ENCODE peak calls at places on chromosomes 4 and X, in eight cellular contexts. One of them, this sample, is unnamed.

GRCh38 chr4:159837071-159837470 is 734.2 kb downstream of the RAPGEF2 start:
- DNase-seq in esophagus squamous epithelium: no peak
- DNase-seq in body of pancreas: no peak
- DNase-seq in heart right ventricle: no peak
- DNase-seq in hepatocyte: no peak
- DNase-seq in tibial nerve: no peak
- DNase-seq in neural progenitor cell: no peak
- DNase-seq in aorta: no peak
- DNase-seq in this sample: no peak

GRCh38 chr4:57635900-57636299 is 525.7 kb upstream of the IGFBP7 start:
- DNase-seq in esophagus squamous epithelium: no peak
- DNase-seq in body of pancreas: no peak
- DNase-seq in heart right ventricle: no peak
- DNase-seq in hepatocyte: no peak
- DNase-seq in tibial nerve: no peak
- DNase-seq in neural progenitor cell: no peak
- DNase-seq in aorta: no peak
- DNase-seq in this sample: no peak

GRCh38 chrX:42273387-42273786 is 350.0 kb upstream of the CASK start:
- DNase-seq in esophagus squamous epithelium: no peak
- DNase-seq in body of pancreas: no peak
- DNase-seq in heart right ventricle: no peak
- DNase-seq in hepatocyte: no peak
- DNase-seq in tibial nerve: no peak
- DNase-seq in neural progenitor cell: no peak
- DNase-seq in aorta: no peak
- DNase-seq in this sample: no peak

GRCh38 chr4:128608006-128608405 is 201.5 kb upstream of the JADE1 start:
- DNase-seq in esophagus squamous epithelium: no peak
- DNase-seq in body of pancreas: no peak
- DNase-seq in heart right ventricle: no peak
- DNase-seq in hepatocyte: no peak
- DNase-seq in tibial nerve: no peak
- DNase-seq in neural progenitor cell: no peak
- DNase-seq in aorta: no peak
- DNase-seq in this sample: no peak

GRCh38 chrX:130174051-130174704 is 2.4 kb downstream of the RAB33A start:
- DNase-seq in esophagus squamous epithelium: no peak
- DNase-seq in body of pancreas: no peak
- DNase-seq in heart right ventricle: peak; percentile 38
- DNase-seq in hepatocyte: no peak
- DNase-seq in tibial nerve: no peak
- DNase-seq in neural progenitor cell: no peak
- DNase-seq in aorta: peak; percentile 50
- DNase-seq in this sample: no peak

GRCh38 chrX:117839544-117839943 is 277.1 kb downstream of the KLHL13 start:
- DNase-seq in esophagus squamous epithelium: no peak
- DNase-seq in body of pancreas: no peak
- DNase-seq in heart right ventricle: no peak
- DNase-seq in hepatocyte: no peak
- DNase-seq in tibial nerve: no peak
- DNase-seq in neural progenitor cell: no peak
- DNase-seq in aorta: no peak
- DNase-seq in this sample: no peak

GRCh38 chrX:74420194-74421035 is 878 bp upstream of the SLC16A2 start:
- DNase-seq in esophagus squamous epithelium: no peak
- DNase-seq in body of pancreas: peak; percentile 63
- DNase-seq in heart right ventricle: peak; percentile 62
- DNase-seq in hepatocyte: peak; percentile 67
- DNase-seq in tibial nerve: peak; percentile 35
- DNase-seq in neural progenitor cell: peak; percentile 78
- DNase-seq in aorta: peak; percentile 85
- DNase-seq in this sample: peak; percentile 19

GRCh38 chr4:113292371-113293042 is 243.1 kb downstream of the ANK2 start:
- DNase-seq in esophagus squamous epithelium: no peak
- DNase-seq in body of pancreas: no peak
- DNase-seq in heart right ventricle: peak; percentile 53
- DNase-seq in hepatocyte: peak; percentile 26
- DNase-seq in tibial nerve: no peak
- DNase-seq in neural progenitor cell: peak; percentile 92
- DNase-seq in aorta: peak; percentile 59
- DNase-seq in this sample: peak; percentile 5

GRCh38 chr4:82613111-82613510 is 51.3 kb upstream of the TMEM150C start:
- DNase-seq in esophagus squamous epithelium: no peak
- DNase-seq in body of pancreas: no peak
- DNase-seq in heart right ventricle: no peak
- DNase-seq in hepatocyte: no peak
- DNase-seq in tibial nerve: no peak
- DNase-seq in neural progenitor cell: no peak
- DNase-seq in aorta: no peak
- DNase-seq in this sample: peak; percentile 78

GRCh38 chr4:94305468-94306225 is 37.0 kb downstream of the HPGDS start:
- DNase-seq in esophagus squamous epithelium: no peak
- DNase-seq in body of pancreas: no peak
- DNase-seq in heart right ventricle: no peak
- DNase-seq in hepatocyte: no peak
- DNase-seq in tibial nerve: no peak
- DNase-seq in neural progenitor cell: no peak
- DNase-seq in aorta: no peak
- DNase-seq in this sample: no peak

GRCh38 chrX:45524296-45524695 is 323.6 kb upstream of the DIPK2B start:
- DNase-seq in esophagus squamous epithelium: no peak
- DNase-seq in body of pancreas: no peak
- DNase-seq in heart right ventricle: no peak
- DNase-seq in hepatocyte: no peak
- DNase-seq in tibial nerve: no peak
- DNase-seq in neural progenitor cell: no peak
- DNase-seq in aorta: no peak
- DNase-seq in this sample: no peak

GRCh38 chr4:188780686-188781085 is 641.4 kb downstream of the TRIML1 start:
- DNase-seq in esophagus squamous epithelium: no peak
- DNase-seq in body of pancreas: no peak
- DNase-seq in heart right ventricle: no peak
- DNase-seq in hepatocyte: no peak
- DNase-seq in tibial nerve: no peak
- DNase-seq in neural progenitor cell: no peak
- DNase-seq in aorta: no peak
- DNase-seq in this sample: no peak

GRCh38 chr4:35252866-35253265 is 991.4 kb downstream of the ARAP2 start:
- DNase-seq in esophagus squamous epithelium: no peak
- DNase-seq in body of pancreas: no peak
- DNase-seq in heart right ventricle: no peak
- DNase-seq in hepatocyte: no peak
- DNase-seq in tibial nerve: no peak
- DNase-seq in neural progenitor cell: no peak
- DNase-seq in aorta: no peak
- DNase-seq in this sample: no peak

GRCh38 chrX:17876135-17876534 is 15.0 kb upstream of the RAI2 start:
- DNase-seq in esophagus squamous epithelium: no peak
- DNase-seq in body of pancreas: no peak
- DNase-seq in heart right ventricle: no peak
- DNase-seq in hepatocyte: no peak
- DNase-seq in tibial nerve: no peak
- DNase-seq in neural progenitor cell: peak; percentile 15
- DNase-seq in aorta: no peak
- DNase-seq in this sample: peak; percentile 4

GRCh38 chrX:38806054-38806389 is 4.8 kb downstream of the MID1IP1 start:
- DNase-seq in esophagus squamous epithelium: no peak
- DNase-seq in body of pancreas: no peak
- DNase-seq in heart right ventricle: no peak
- DNase-seq in hepatocyte: no peak
- DNase-seq in tibial nerve: no peak
- DNase-seq in neural progenitor cell: no peak
- DNase-seq in aorta: no peak
- DNase-seq in this sample: no peak

GRCh38 chrX:19723427-19723826 is 164.0 kb downstream of the SH3KBP1 start:
- DNase-seq in esophagus squamous epithelium: no peak
- DNase-seq in body of pancreas: no peak
- DNase-seq in heart right ventricle: no peak
- DNase-seq in hepatocyte: no peak
- DNase-seq in tibial nerve: no peak
- DNase-seq in neural progenitor cell: no peak
- DNase-seq in aorta: no peak
- DNase-seq in this sample: no peak

GRCh38 chr4:158758703-158759102 is 10.1 kb upstream of the FNIP2 start:
- DNase-seq in esophagus squamous epithelium: no peak
- DNase-seq in body of pancreas: no peak
- DNase-seq in heart right ventricle: no peak
- DNase-seq in hepatocyte: no peak
- DNase-seq in tibial nerve: no peak
- DNase-seq in neural progenitor cell: no peak
- DNase-seq in aorta: no peak
- DNase-seq in this sample: no peak

GRCh38 chr4:123477804-123478209 is 81.2 kb downstream of the SPRY1 start:
- DNase-seq in esophagus squamous epithelium: no peak
- DNase-seq in body of pancreas: no peak
- DNase-seq in heart right ventricle: peak; percentile 27
- DNase-seq in hepatocyte: no peak
- DNase-seq in tibial nerve: no peak
- DNase-seq in neural progenitor cell: no peak
- DNase-seq in aorta: peak; percentile 62
- DNase-seq in this sample: peak; percentile 56

GRCh38 chr4:866761-867390 is 40.9 kb upstream of the CPLX1 start:
- DNase-seq in esophagus squamous epithelium: no peak
- DNase-seq in body of pancreas: no peak
- DNase-seq in heart right ventricle: no peak
- DNase-seq in hepatocyte: no peak
- DNase-seq in tibial nerve: no peak
- DNase-seq in neural progenitor cell: no peak
- DNase-seq in aorta: no peak
- DNase-seq in this sample: no peak

GRCh38 chrX:103818844-103819243 is 13.2 kb downstream of the RAB9B start:
- DNase-seq in esophagus squamous epithelium: no peak
- DNase-seq in body of pancreas: no peak
- DNase-seq in heart right ventricle: no peak
- DNase-seq in hepatocyte: peak; percentile 11
- DNase-seq in tibial nerve: no peak
- DNase-seq in neural progenitor cell: no peak
- DNase-seq in aorta: no peak
- DNase-seq in this sample: peak; percentile 44

GRCh38 chrX:121333942-121334341 is 286.5 kb downstream of the GLUD2 start:
- DNase-seq in esophagus squamous epithelium: no peak
- DNase-seq in body of pancreas: no peak
- DNase-seq in heart right ventricle: no peak
- DNase-seq in hepatocyte: peak; percentile 9
- DNase-seq in tibial nerve: no peak
- DNase-seq in neural progenitor cell: peak; percentile 3
- DNase-seq in aorta: no peak
- DNase-seq in this sample: no peak

DNA sequence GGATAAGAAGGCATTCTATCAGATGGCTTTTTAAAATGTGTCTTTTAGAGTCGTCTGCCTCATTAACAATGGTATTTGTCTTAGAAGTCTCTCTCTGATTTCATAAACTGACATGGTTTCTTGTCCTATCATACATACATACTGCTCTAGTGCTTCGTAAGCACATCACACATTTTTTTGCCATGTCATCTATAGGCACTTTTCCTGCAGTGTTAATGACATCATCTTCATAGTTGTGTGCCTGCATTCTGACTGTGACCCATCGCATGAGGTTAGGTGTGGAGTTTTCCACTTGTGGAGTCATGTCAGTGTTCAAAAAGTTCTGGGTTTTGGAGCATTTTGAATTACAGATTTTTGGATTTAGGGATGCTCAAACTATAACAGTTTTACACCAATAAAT is 361.6 kb upstream of the SPOCK3 start:
- DNase-seq in esophagus squamous epithelium: no peak
- DNase-seq in body of pancreas: no peak
- DNase-seq in heart right ventricle: no peak
- DNase-seq in hepatocyte: no peak
- DNase-seq in tibial nerve: no peak
- DNase-seq in neural progenitor cell: no peak
- DNase-seq in aorta: no peak
- DNase-seq in this sample: no peak
- H3K9me3 ChIP-seq in esophagus squamous epithelium: no peaks in the 10 kb centered on the region
- H3K9me3 ChIP-seq in body of pancreas: no peaks in the 10 kb centered on the region
- H3K9me3 ChIP-seq in heart right ventricle: no peaks in the 10 kb centered on the region
- H3K9me3 ChIP-seq in hepatocyte: no peaks in the 10 kb centered on the region
- H3K9me3 ChIP-seq in tibial nerve: no peaks in the 10 kb centered on the region
- H3K9me3 ChIP-seq in neural progenitor cell: no peaks in the 10 kb centered on the region
- H3K9me3 ChIP-seq in aorta: no peaks in the 10 kb centered on the region
- H3K9me3 ChIP-seq in this sample: no peaks in the 10 kb centered on the region

DNA sequence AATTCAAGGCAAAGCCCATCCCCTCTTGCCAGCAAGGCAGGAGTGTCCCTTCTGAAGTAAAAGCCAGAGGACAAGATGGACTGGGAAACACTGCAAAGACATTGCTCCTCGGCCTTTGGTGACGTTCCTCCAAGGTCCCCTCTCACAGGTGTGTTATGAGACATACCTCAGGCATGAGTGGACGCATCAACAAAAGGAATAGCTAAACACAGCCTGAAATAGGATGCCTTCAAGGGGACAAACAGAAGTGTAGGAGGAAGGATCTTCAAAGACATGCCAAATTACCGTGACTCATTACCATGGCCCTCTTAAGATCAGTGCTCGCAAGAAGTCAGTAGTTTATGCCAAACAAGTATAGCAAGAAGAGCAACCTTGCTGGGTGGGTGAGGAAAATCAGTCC is 6.0 kb upstream of the IDS start:
- DNase-seq in esophagus squamous epithelium: no peak
- DNase-seq in body of pancreas: no peak
- DNase-seq in heart right ventricle: no peak
- DNase-seq in hepatocyte: peak; percentile 14
- DNase-seq in tibial nerve: no peak
- DNase-seq in neural progenitor cell: no peak
- DNase-seq in aorta: no peak
- DNase-seq in this sample: no peak
- H3K4me1 ChIP-seq in esophagus squamous epithelium: peaks cover 3% of the 10 kb centered on the region
- H3K4me1 ChIP-seq in body of pancreas: peaks cover 5% of the 10 kb centered on the region
- H3K4me1 ChIP-seq in heart right ventricle: no peaks in the 10 kb centered on the region
- H3K4me1 ChIP-seq in hepatocyte: no peaks in the 10 kb centered on the region
- H3K4me1 ChIP-seq in tibial nerve: no peaks in the 10 kb centered on the region
- H3K4me1 ChIP-seq in neural progenitor cell: no peaks in the 10 kb centered on the region
- H3K4me1 ChIP-seq in aorta: no peaks in the 10 kb centered on the region
- H3K4me1 ChIP-seq in this sample: no peaks in the 10 kb centered on the region

GRCh38 chrX:113157496-113157895 is 316.9 kb upstream of the AMOT start:
- DNase-seq in esophagus squamous epithelium: no peak
- DNase-seq in body of pancreas: no peak
- DNase-seq in heart right ventricle: no peak
- DNase-seq in hepatocyte: no peak
- DNase-seq in tibial nerve: no peak
- DNase-seq in neural progenitor cell: no peak
- DNase-seq in aorta: no peak
- DNase-seq in this sample: no peak
- H3K9me3 ChIP-seq in esophagus squamous epithelium: no peaks in the 10 kb centered on the region
- H3K9me3 ChIP-seq in body of pancreas: no peaks in the 10 kb centered on the region
- H3K9me3 ChIP-seq in heart right ventricle: no peaks in the 10 kb centered on the region
- H3K9me3 ChIP-seq in hepatocyte: no peaks in the 10 kb centered on the region
- H3K9me3 ChIP-seq in tibial nerve: no peaks in the 10 kb centered on the region
- H3K9me3 ChIP-seq in neural progenitor cell: peaks cover 20% of the 10 kb centered on the region
- H3K9me3 ChIP-seq in aorta: no peaks in the 10 kb centered on the region
- H3K9me3 ChIP-seq in this sample: no peaks in the 10 kb centered on the region

DNA sequence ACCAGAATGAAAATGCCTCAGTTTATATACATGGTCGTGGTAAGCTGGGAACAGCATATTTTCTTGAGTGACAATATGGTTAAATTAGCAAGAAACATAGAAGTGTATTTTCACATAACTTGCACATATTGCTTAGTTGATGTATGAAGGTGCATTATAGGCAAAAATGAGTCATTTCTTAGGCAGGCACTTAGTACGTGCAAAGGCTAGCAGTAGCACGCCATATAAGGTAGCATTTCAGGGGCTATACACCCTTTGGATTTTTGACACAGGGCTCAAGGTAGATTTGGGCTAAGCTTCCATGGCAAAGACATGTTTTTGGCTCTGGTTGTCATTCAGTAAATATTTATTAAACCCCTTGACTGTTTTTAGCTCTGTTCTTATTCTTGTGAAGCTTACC is 33.1 kb downstream of the PCDH7 start:
- DNase-seq in esophagus squamous epithelium: no peak
- DNase-seq in body of pancreas: no peak
- DNase-seq in heart right ventricle: no peak
- DNase-seq in hepatocyte: peak; percentile 22
- DNase-seq in tibial nerve: no peak
- DNase-seq in neural progenitor cell: no peak
- DNase-seq in aorta: no peak
- DNase-seq in this sample: no peak
- H3K4me1 ChIP-seq in esophagus squamous epithelium: peaks cover 9% of the 10 kb centered on the region
- H3K4me1 ChIP-seq in body of pancreas: no peaks in the 10 kb centered on the region
- H3K4me1 ChIP-seq in heart right ventricle: no peaks in the 10 kb centered on the region
- H3K4me1 ChIP-seq in hepatocyte: peaks cover 19% of the 10 kb centered on the region
- H3K4me1 ChIP-seq in tibial nerve: no peaks in the 10 kb centered on the region
- H3K4me1 ChIP-seq in neural progenitor cell: no peaks in the 10 kb centered on the region
- H3K4me1 ChIP-seq in aorta: peaks cover 9% of the 10 kb centered on the region
- H3K4me1 ChIP-seq in this sample: no peaks in the 10 kb centered on the region

This sample was measured in small intestine.